ENCODE peak calls at places on chromosomes 1 and 21, in seven cellular contexts. One of them, this sample, is unnamed.

GRCh38 chr1:209455133-209455532 is 128.4 kb upstream of the CAMK1G start:
- DNase-seq in AG04449: no peak
- DNase-seq in adrenal gland: no peak
- DNase-seq in fibroblast of mammary gland: peak; percentile 38
- DNase-seq in endothelial cell: no peak
- DNase-seq in GM20000: no peak
- DNase-seq in upper lobe of right lung: no peak
- DNase-seq in this sample: no peak

GRCh38 chr1:68293122-68293521 is 60.8 kb upstream of the WLS start:
- DNase-seq in GM20000: no peak
- DNase-seq in upper lobe of right lung: no peak
- DNase-seq in AG04449: no peak
- DNase-seq in endothelial cell: peak; percentile 10
- DNase-seq in fibroblast of mammary gland: no peak
- DNase-seq in adrenal gland: no peak
- DNase-seq in this sample: no peak

GRCh38 chr1:229112832-229113548 is 157.9 kb upstream of the RAB4A start:
- DNase-seq in endothelial cell: no peak
- DNase-seq in adrenal gland: no peak
- DNase-seq in GM20000: no peak
- DNase-seq in AG04449: no peak
- DNase-seq in upper lobe of right lung: no peak
- DNase-seq in fibroblast of mammary gland: no peak
- DNase-seq in this sample: no peak

GRCh38 chr1:244187310-244187709 is 136.2 kb downstream of the ZBTB18 start:
- DNase-seq in fibroblast of mammary gland: no peak
- DNase-seq in upper lobe of right lung: no peak
- DNase-seq in endothelial cell: no peak
- DNase-seq in adrenal gland: no peak
- DNase-seq in AG04449: no peak
- DNase-seq in GM20000: no peak
- DNase-seq in this sample: no peak

GRCh38 chr21:45988366-45989347 is 7.1 kb downstream of the COL6A1 start:
- DNase-seq in adrenal gland: no peak
- DNase-seq in GM20000: no peak
- DNase-seq in AG04449: no peak
- DNase-seq in endothelial cell: peak; percentile 4
- DNase-seq in fibroblast of mammary gland: no peak
- DNase-seq in upper lobe of right lung: peak; percentile 50
- DNase-seq in this sample: peak; percentile 9

GRCh38 chr1:221865808-221866207 is 123.9 kb upstream of the DUSP10 start:
- DNase-seq in adrenal gland: no peak
- DNase-seq in upper lobe of right lung: no peak
- DNase-seq in GM20000: no peak
- DNase-seq in AG04449: no peak
- DNase-seq in fibroblast of mammary gland: peak; percentile 98
- DNase-seq in endothelial cell: no peak
- DNase-seq in this sample: no peak

GRCh38 chr1:117590273-117590925 is 15.4 kb upstream of the TENT5C start:
- DNase-seq in adrenal gland: no peak
- DNase-seq in GM20000: no peak
- DNase-seq in upper lobe of right lung: peak; percentile 44
- DNase-seq in endothelial cell: no peak
- DNase-seq in fibroblast of mammary gland: no peak
- DNase-seq in AG04449: no peak
- DNase-seq in this sample: no peak

GRCh38 chr1:150150511-150151021 is 850 bp downstream of the PLEKHO1 start:
- DNase-seq in endothelial cell: peak; percentile 43
- DNase-seq in AG04449: no peak
- DNase-seq in upper lobe of right lung: peak; percentile 75
- DNase-seq in fibroblast of mammary gland: no peak
- DNase-seq in adrenal gland: no peak
- DNase-seq in GM20000: no peak
- DNase-seq in this sample: peak; percentile 42

GRCh38 chr1:150808134-150808533 is at the start of gene CTSK:
- DNase-seq in upper lobe of right lung: no peak
- DNase-seq in GM20000: no peak
- DNase-seq in AG04449: no peak
- DNase-seq in adrenal gland: no peak
- DNase-seq in endothelial cell: no peak
- DNase-seq in fibroblast of mammary gland: peak; percentile 68
- DNase-seq in this sample: no peak

GRCh38 chr1:18868801-18869424 is 9.5 kb upstream of the TAS1R2 start:
- DNase-seq in upper lobe of right lung: no peak
- DNase-seq in adrenal gland: no peak
- DNase-seq in endothelial cell: no peak
- DNase-seq in GM20000: no peak
- DNase-seq in AG04449: no peak
- DNase-seq in fibroblast of mammary gland: no peak
- DNase-seq in this sample: no peak

GRCh38 chr1:65027699-65028358 is 61.5 kb upstream of the JAK1 start:
- DNase-seq in upper lobe of right lung: peak; percentile 88
- DNase-seq in AG04449: no peak
- DNase-seq in adrenal gland: peak; percentile 81
- DNase-seq in endothelial cell: no peak
- DNase-seq in GM20000: no peak
- DNase-seq in fibroblast of mammary gland: peak; percentile 20
- DNase-seq in this sample: no peak

GRCh38 chr1:91402023-91402422 is 2.6 kb downstream of the HFM1 start:
- DNase-seq in AG04449: no peak
- DNase-seq in GM20000: peak; percentile 36
- DNase-seq in fibroblast of mammary gland: peak; percentile 44
- DNase-seq in adrenal gland: no peak
- DNase-seq in upper lobe of right lung: no peak
- DNase-seq in endothelial cell: no peak
- DNase-seq in this sample: no peak

GRCh38 chr1:186418503-186418902 is 42.4 kb downstream of the PDC start:
- DNase-seq in endothelial cell: no peak
- DNase-seq in AG04449: no peak
- DNase-seq in adrenal gland: no peak
- DNase-seq in fibroblast of mammary gland: no peak
- DNase-seq in GM20000: no peak
- DNase-seq in upper lobe of right lung: no peak
- DNase-seq in this sample: no peak

GRCh38 chr1:106055900-106056299 is 1000.6 kb upstream of the PRMT6 start:
- DNase-seq in upper lobe of right lung: no peak
- DNase-seq in AG04449: no peak
- DNase-seq in GM20000: no peak
- DNase-seq in endothelial cell: no peak
- DNase-seq in fibroblast of mammary gland: no peak
- DNase-seq in adrenal gland: no peak
- DNase-seq in this sample: no peak

GRCh38 chr1:205739348-205740160 is 10.4 kb downstream of the NUCKS1 start:
- DNase-seq in upper lobe of right lung: no peak
- DNase-seq in AG04449: peak; percentile 62
- DNase-seq in fibroblast of mammary gland: peak; percentile 74
- DNase-seq in GM20000: no peak
- DNase-seq in adrenal gland: no peak
- DNase-seq in endothelial cell: no peak
- DNase-seq in this sample: no peak

GRCh38 chr1:147618077-147618569 is 52.2 kb downstream of the ACP6 start:
- DNase-seq in upper lobe of right lung: no peak
- DNase-seq in GM20000: no peak
- DNase-seq in adrenal gland: no peak
- DNase-seq in fibroblast of mammary gland: no peak
- DNase-seq in endothelial cell: no peak
- DNase-seq in AG04449: no peak
- DNase-seq in this sample: no peak

GRCh38 chr1:156618853-156619581 is at the start of gene HAPLN2:
- DNase-seq in GM20000: no peak
- DNase-seq in adrenal gland: no peak
- DNase-seq in endothelial cell: peak; percentile 73
- DNase-seq in AG04449: no peak
- DNase-seq in upper lobe of right lung: peak; percentile 35
- DNase-seq in fibroblast of mammary gland: no peak
- DNase-seq in this sample: no peak

GRCh38 chr1:221576268-221576667 is 165.6 kb downstream of the DUSP10 start:
- DNase-seq in fibroblast of mammary gland: peak; percentile 53
- DNase-seq in adrenal gland: no peak
- DNase-seq in AG04449: peak; percentile 82
- DNase-seq in GM20000: no peak
- DNase-seq in endothelial cell: no peak
- DNase-seq in upper lobe of right lung: no peak
- DNase-seq in this sample: no peak

GRCh38 chr1:67013573-67013972 is 40.4 kb downstream of the SLC35D1 start:
- DNase-seq in upper lobe of right lung: no peak
- DNase-seq in adrenal gland: no peak
- DNase-seq in fibroblast of mammary gland: peak; percentile 67
- DNase-seq in GM20000: no peak
- DNase-seq in endothelial cell: no peak
- DNase-seq in AG04449: no peak
- DNase-seq in this sample: no peak

GRCh38 chr1:222250376-222250775 is 297.5 kb downstream of the HHIPL2 start:
- DNase-seq in GM20000: no peak
- DNase-seq in upper lobe of right lung: no peak
- DNase-seq in endothelial cell: no peak
- DNase-seq in adrenal gland: no peak
- DNase-seq in AG04449: peak; percentile 36
- DNase-seq in fibroblast of mammary gland: peak; percentile 10
- DNase-seq in this sample: no peak

GRCh38 chr1:53644496-53644895 is 94.5 kb downstream of the GLIS1 start:
- DNase-seq in AG04449: no peak
- DNase-seq in endothelial cell: no peak
- DNase-seq in fibroblast of mammary gland: no peak
- DNase-seq in adrenal gland: no peak
- DNase-seq in upper lobe of right lung: peak; percentile 40
- DNase-seq in GM20000: no peak
- DNase-seq in this sample: no peak

GRCh38 chr1:21331752-21332480 is 41.7 kb upstream of the ECE1 start:
- DNase-seq in GM20000: no peak
- DNase-seq in AG04449: no peak
- DNase-seq in endothelial cell: no peak
- DNase-seq in adrenal gland: peak; percentile 41
- DNase-seq in upper lobe of right lung: no peak
- DNase-seq in fibroblast of mammary gland: no peak
- DNase-seq in this sample: no peak

GRCh38 chr1:116988248-116988647 is 13.3 kb upstream of the CD101 start:
- DNase-seq in fibroblast of mammary gland: peak; percentile 79
- DNase-seq in endothelial cell: no peak
- DNase-seq in GM20000: no peak
- DNase-seq in upper lobe of right lung: no peak
- DNase-seq in AG04449: no peak
- DNase-seq in adrenal gland: peak; percentile 86
- DNase-seq in this sample: no peak

GRCh38 chr1:22526677-22527076 is 36.6 kb upstream of the EPHA8 start:
- DNase-seq in adrenal gland: no peak
- DNase-seq in upper lobe of right lung: no peak
- DNase-seq in AG04449: no peak
- DNase-seq in GM20000: no peak
- DNase-seq in fibroblast of mammary gland: no peak
- DNase-seq in endothelial cell: no peak
- DNase-seq in this sample: no peak

GRCh38 chr1:74857676-74858075 is 124.7 kb downstream of the TYW3 start:
- DNase-seq in GM20000: no peak
- DNase-seq in adrenal gland: no peak
- DNase-seq in fibroblast of mammary gland: no peak
- DNase-seq in endothelial cell: no peak
- DNase-seq in upper lobe of right lung: no peak
- DNase-seq in AG04449: no peak
- DNase-seq in this sample: no peak
- TF ChIP-seq CTCF in GM20000: no peak
- TF ChIP-seq CTCF in adrenal gland: no peak
- TF ChIP-seq CTCF in fibroblast of mammary gland: no peak
- TF ChIP-seq CTCF in endothelial cell: no peak
- TF ChIP-seq CTCF in upper lobe of right lung: no peak
- TF ChIP-seq CTCF in AG04449: no peak
- TF ChIP-seq CTCF in this sample: no peak

GRCh38 chr1:33736496-33736895 is 127.4 kb upstream of the HMGB4 start:
- DNase-seq in GM20000: no peak
- DNase-seq in fibroblast of mammary gland: no peak
- DNase-seq in adrenal gland: no peak
- DNase-seq in upper lobe of right lung: no peak
- DNase-seq in AG04449: no peak
- DNase-seq in endothelial cell: no peak
- DNase-seq in this sample: no peak
- TF ChIP-seq CTCF in GM20000: no peak
- TF ChIP-seq CTCF in fibroblast of mammary gland: no peak
- TF ChIP-seq CTCF in adrenal gland: no peak
- TF ChIP-seq CTCF in upper lobe of right lung: no peak
- TF ChIP-seq CTCF in AG04449: no peak
- TF ChIP-seq CTCF in endothelial cell: no peak
- TF ChIP-seq CTCF in this sample: no peak

DNA sequence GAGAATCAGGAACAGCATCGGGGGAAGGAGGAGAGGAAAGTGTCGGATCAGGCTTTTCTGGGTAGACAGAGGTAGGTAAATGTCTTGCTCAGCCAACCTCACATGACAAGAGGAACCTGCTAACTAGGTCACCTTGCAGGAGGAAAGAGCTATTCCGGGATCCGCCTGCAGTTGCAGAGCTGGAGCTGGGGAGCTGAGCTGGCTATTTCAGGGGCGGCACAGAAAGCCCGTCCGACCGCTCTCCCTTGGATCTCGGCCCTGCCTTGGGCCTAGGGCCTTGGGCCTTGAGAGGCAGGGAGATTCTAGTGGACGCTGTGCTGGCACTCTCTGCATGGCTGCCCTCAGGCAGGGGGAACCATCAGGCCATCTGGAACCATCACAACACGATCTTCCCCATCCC is 56.5 kb upstream of the CTPS1 start:
- DNase-seq in upper lobe of right lung: peak; percentile 43
- DNase-seq in endothelial cell: no peak
- DNase-seq in GM20000: no peak
- DNase-seq in adrenal gland: peak; percentile 7
- DNase-seq in fibroblast of mammary gland: no peak
- DNase-seq in AG04449: no peak
- DNase-seq in this sample: no peak
- TF ChIP-seq CTCF in upper lobe of right lung: no peak
- TF ChIP-seq CTCF in endothelial cell: no peak
- TF ChIP-seq CTCF in GM20000: no peak
- TF ChIP-seq CTCF in adrenal gland: no peak
- TF ChIP-seq CTCF in fibroblast of mammary gland: no peak
- TF ChIP-seq CTCF in AG04449: no peak
- TF ChIP-seq CTCF in this sample: no peak

DNA sequence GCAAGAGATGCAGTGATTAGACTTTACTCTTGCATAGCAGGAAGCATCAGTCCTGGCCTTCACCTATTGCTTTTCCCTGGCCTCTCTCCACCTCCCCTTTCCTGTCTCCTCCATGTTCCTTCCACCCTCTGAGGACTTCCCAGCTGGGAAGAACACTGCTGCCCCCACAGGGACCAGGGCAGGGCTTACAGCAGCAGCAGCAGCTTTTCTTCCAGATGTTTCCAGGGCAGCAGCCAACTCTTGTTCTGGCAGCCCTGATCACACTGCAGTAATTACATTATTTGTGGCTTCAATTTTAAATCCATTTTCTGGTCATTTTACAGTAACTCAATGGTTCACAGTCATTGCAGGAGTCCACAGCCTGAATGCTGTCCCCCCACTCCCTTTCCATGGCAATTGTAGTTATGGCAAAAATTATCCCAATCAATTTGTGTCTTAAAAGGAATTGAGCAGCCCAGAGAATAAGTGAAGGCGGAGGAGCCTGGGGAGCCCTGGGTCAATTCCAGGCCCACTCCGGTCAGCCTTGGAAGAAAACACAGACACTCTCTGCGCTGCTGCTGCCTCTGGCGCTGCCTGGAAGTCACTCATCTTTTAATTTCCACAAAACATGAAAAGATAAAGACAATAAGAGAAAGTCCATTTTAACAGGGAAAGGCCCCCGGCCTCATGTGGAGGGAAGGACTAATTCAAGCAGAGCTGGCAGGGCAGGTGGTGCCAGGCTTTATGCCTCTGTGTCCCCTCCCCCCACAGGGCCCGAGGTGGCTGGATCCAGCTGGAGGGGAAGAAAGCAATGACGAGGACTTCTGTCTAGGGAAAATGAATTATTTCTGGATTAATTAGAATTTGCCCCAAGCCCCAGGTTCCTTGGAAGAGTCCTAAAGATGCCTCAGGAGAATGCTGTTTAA is 148.5 kb downstream of the GRIK3 start:
- DNase-seq in GM20000: no peak
- DNase-seq in AG04449: no peak
- DNase-seq in upper lobe of right lung: no peak
- DNase-seq in fibroblast of mammary gland: no peak
- DNase-seq in adrenal gland: no peak
- DNase-seq in endothelial cell: no peak
- DNase-seq in this sample: no peak
- TF ChIP-seq CTCF in GM20000: no peak
- TF ChIP-seq CTCF in AG04449: no peak
- TF ChIP-seq CTCF in upper lobe of right lung: no peak
- TF ChIP-seq CTCF in fibroblast of mammary gland: no peak
- TF ChIP-seq CTCF in adrenal gland: no peak
- TF ChIP-seq CTCF in endothelial cell: no peak
- TF ChIP-seq CTCF in this sample: no peak

This sample was measured in activated B cell treated with CpG ODN at 0.5 μM for 24 hours.